ENCODE peak calls at places on chromosomes 5 and 9, in eight cellular contexts. O, J, S, W, P, T, Z and R are unnamed samples.

GRCh38 chr5:176596689-176597416 is 13.1 kb downstream of the GPRIN1 start:
- DNase-seq in O (peak), J (no peak), S (no peak), W (peak), P (no peak), T (no peak), Z (peak), R (peak)

GRCh38 chr5:133079048-133079447 is 27.2 kb downstream of the HSPA4 start:
- DNase-seq in O (no peak), J (no peak), S (no peak), W (no peak), P (no peak), T (no peak), Z (no peak), R (no peak)

GRCh38 chr5:10420468-10420867 is 21.2 kb upstream of the ROPN1L start:
- DNase-seq in O (no peak), J (no peak), S (no peak), W (no peak), P (no peak), T (no peak), Z (no peak), R (no peak)

GRCh38 chr9:93154293-93154903 is 20.3 kb upstream of the NINJ1 start:
- DNase-seq in O (peak), J (peak), S (peak), W (no peak), P (peak), T (no peak), Z (no peak), R (no peak)

GRCh38 chr9:99040911-99041582 is 63.9 kb upstream of the TGFBR1 start:
- DNase-seq in O (no peak), J (no peak), S (no peak), W (peak), P (no peak), T (peak), Z (no peak), R (no peak)

GRCh38 chr5:150496534-150496933 is 11.4 kb upstream of the NDST1 start:
- DNase-seq in O (no peak), J (no peak), S (no peak), W (no peak), P (no peak), T (no peak), Z (no peak), R (no peak)

GRCh38 chr5:57754616-57755015 is 272.0 kb upstream of the ACTBL2 start:
- DNase-seq in O (no peak), J (no peak), S (no peak), W (peak), P (no peak), T (no peak), Z (no peak), R (no peak)

GRCh38 chr5:32760091-32760509 is 49.0 kb downstream of the NPR3 start:
- DNase-seq in O (no peak), J (peak), S (no peak), W (peak), P (no peak), T (peak), Z (no peak), R (no peak)

GRCh38 chr5:56422060-56422762 is 189.1 kb upstream of the ANKRD55 start:
- DNase-seq in O (no peak), J (peak), S (no peak), W (no peak), P (no peak), T (no peak), Z (peak), R (no peak)

GRCh38 chr5:16656561-16657191 is 39.9 kb upstream of the RETREG1 start:
- DNase-seq in O (no peak), J (no peak), S (no peak), W (peak), P (no peak), T (no peak), Z (no peak), R (no peak)

GRCh38 chr5:149435015-149435376 is 55.9 kb upstream of the IL17B start:
- DNase-seq in O (no peak), J (no peak), S (no peak), W (no peak), P (no peak), T (no peak), Z (no peak), R (no peak)

GRCh38 chr9:16119261-16119660 is 566.4 kb downstream of the CCDC171 start:
- DNase-seq in O (no peak), J (no peak), S (no peak), W (no peak), P (no peak), T (peak), Z (no peak), R (no peak)

GRCh38 chr5:38765461-38765861 is 80.4 kb upstream of the OSMR start:
- DNase-seq in O (no peak), J (no peak), S (no peak), W (peak), P (no peak), T (peak), Z (no peak), R (no peak)

GRCh38 chr5:156683509-156683908 is 166.6 kb upstream of the PPP1R2B start:
- DNase-seq in O (no peak), J (no peak), S (no peak), W (no peak), P (no peak), T (no peak), Z (no peak), R (no peak)

GRCh38 chr5:174404848-174405247 is 319.5 kb upstream of the MSX2 start:
- DNase-seq in O (no peak), J (no peak), S (no peak), W (no peak), P (no peak), T (no peak), Z (no peak), R (no peak)

GRCh38 chr5:142474426-142474825 is 149.6 kb upstream of the SPRY4 start:
- DNase-seq in O (no peak), J (no peak), S (no peak), W (peak), P (no peak), T (peak), Z (no peak), R (no peak)

GRCh38 chr5:32276173-32276853 is 36.4 kb downstream of the MTMR12 start:
- DNase-seq in O (no peak), J (peak), S (no peak), W (peak), P (peak), T (no peak), Z (no peak), R (no peak)

GRCh38 chr5:175460126-175460525 is 16.1 kb upstream of the DRD1 start:
- DNase-seq in O (no peak), J (peak), S (peak), W (peak), P (peak), T (no peak), Z (no peak), R (no peak)

GRCh38 chr9:129497837-129498450 is 123.0 kb downstream of the C9orf50 start:
- DNase-seq in O (no peak), J (no peak), S (no peak), W (no peak), P (no peak), T (no peak), Z (no peak), R (no peak)

GRCh38 chr9:78234810-78235209 is 1.1 kb upstream of the CEP78 start:
- DNase-seq in O (no peak), J (peak), S (no peak), W (no peak), P (no peak), T (peak), Z (no peak), R (no peak)

GRCh38 chr9:125416517-125416916 is 154.9 kb downstream of the GAPVD1 start:
- DNase-seq in O (no peak), J (no peak), S (no peak), W (no peak), P (no peak), T (no peak), Z (no peak), R (no peak)

GRCh38 chr5:55985181-55985580 is 9.6 kb downstream of the IL6ST start:
- DNase-seq in O (no peak), J (no peak), S (no peak), W (no peak), P (no peak), T (no peak), Z (no peak), R (no peak)

GRCh38 chr5:139708877-139709586 is 60.9 kb downstream of the CXXC5 start:
- DNase-seq in O (peak), J (no peak), S (no peak), W (peak), P (peak), T (peak), Z (peak), R (no peak)

GRCh38 chr9:134571946-134572914 is 69.4 kb upstream of the COL5A1 start:
- DNase-seq in O (no peak), J (no peak), S (no peak), W (no peak), P (peak), T (no peak), Z (peak), R (no peak)

GRCh38 chr5:162886717-162887116 is 550.7 kb upstream of the CCNG1 start:
- DNase-seq in O (no peak), J (no peak), S (no peak), W (no peak), P (no peak), T (no peak), Z (no peak), R (no peak)

GRCh38 chr9:87280421-87280820 is 217.2 kb upstream of the DAPK1 start:
- DNase-seq in O (no peak), J (no peak), S (no peak), W (peak), P (no peak), T (peak), Z (no peak), R (no peak)

GRCh38 chr5:89584339-89584956 is 701.5 kb upstream of the MEF2C start:
- DNase-seq in O (no peak), J (peak), S (no peak), W (peak), P (no peak), T (peak), Z (no peak), R (no peak)

GRCh38 chr9:128121924-128122808 is 5.4 kb downstream of the PTGES2 start:
- DNase-seq in O (no peak), J (no peak), S (no peak), W (no peak), P (no peak), T (no peak), Z (peak), R (no peak)

GRCh38 chr5:43174586-43174985 is 17.4 kb upstream of the NIM1K start:
- DNase-seq in O (no peak), J (no peak), S (no peak), W (no peak), P (no peak), T (no peak), Z (no peak), R (no peak)

GRCh38 chr5:35029333-35029732 is 18.4 kb downstream of the AGXT2 start:
- DNase-seq in O (no peak), J (no peak), S (no peak), W (peak), P (no peak), T (peak), Z (no peak), R (no peak)

GRCh38 chr9:118529210-118529609 is 825.0 kb downstream of the TLR4 start:
- DNase-seq in O (no peak), J (no peak), S (no peak), W (no peak), P (peak), T (peak), Z (no peak), R (no peak)

GRCh38 chr5:158843305-158843704 is 256.4 kb downstream of the EBF1 start:
- DNase-seq in O (no peak), J (no peak), S (no peak), W (no peak), P (no peak), T (no peak), Z (no peak), R (no peak)

GRCh38 chr5:151040211-151040747 is 19.9 kb downstream of the GPX3 start:
- DNase-seq in O (no peak), J (no peak), S (no peak), W (peak), P (no peak), T (no peak), Z (no peak), R (no peak)

GRCh38 chr5:62578540-62578939 is at the start of gene LRRC70:
- DNase-seq in O (peak), J (no peak), S (no peak), W (peak), P (peak), T (peak), Z (no peak), R (peak)

GRCh38 chr9:77826621-77827020 is 178.5 kb upstream of the GNA14 start:
- DNase-seq in O (no peak), J (no peak), S (no peak), W (peak), P (no peak), T (no peak), Z (no peak), R (no peak)

GRCh38 chr5:143311955-143312354 is 91.5 kb downstream of the NR3C1 start:
- DNase-seq in O (no peak), J (no peak), S (no peak), W (no peak), P (no peak), T (no peak), Z (no peak), R (no peak)

GRCh38 chr5:149829954-149830353 is 99.8 kb downstream of the PPARGC1B start:
- DNase-seq in O (no peak), J (no peak), S (no peak), W (no peak), P (no peak), T (no peak), Z (no peak), R (no peak)